ENCODE peak calls at places on chromosome 12, in six cellular contexts. One of them, this sample, is unnamed.

GRCh38 chr12:20269352-20270067 is 98.8 kb upstream of the PDE3A start:
- ATAC-seq in CD8-positive, alpha-beta T cell: no peak
- ATAC-seq in K562: no peak
- ATAC-seq in pancreas: no peak
- ATAC-seq in stimulated activated naive B cell treated with anti-CD40 and anti-IgM and Interleukin-4, amounts not matched to agents 10 μg/mL and 1 μg/mL and 100 μg/mL, for 72 hours: no peak
- ATAC-seq in IMR-90: no peak
- ATAC-seq in this sample: no peak

GRCh38 chr12:9120487-9121184 is 4.9 kb upstream of the A2M start:
- ATAC-seq in stimulated activated naive B cell treated with anti-CD40 and anti-IgM and Interleukin-4, amounts not matched to agents 10 μg/mL and 1 μg/mL and 100 μg/mL, for 72 hours: no peak
- ATAC-seq in CD8-positive, alpha-beta T cell: no peak
- ATAC-seq in pancreas: no peak
- ATAC-seq in IMR-90: no peak
- ATAC-seq in K562: no peak
- ATAC-seq in this sample: no peak

GRCh38 chr12:128830505-128830893 is 6.7 kb upstream of the SLC15A4 start:
- ATAC-seq in IMR-90: no peak
- ATAC-seq in CD8-positive, alpha-beta T cell: no peak
- ATAC-seq in pancreas: peak
- ATAC-seq in K562: no peak
- ATAC-seq in stimulated activated naive B cell treated with anti-CD40 and anti-IgM and Interleukin-4, amounts not matched to agents 10 μg/mL and 1 μg/mL and 100 μg/mL, for 72 hours: peak
- ATAC-seq in this sample: peak

GRCh38 chr12:124294686-124295315 is at the start of gene RFLNA:
- ATAC-seq in stimulated activated naive B cell treated with anti-CD40 and anti-IgM and Interleukin-4, amounts not matched to agents 10 μg/mL and 1 μg/mL and 100 μg/mL, for 72 hours: peak
- ATAC-seq in K562: peak
- ATAC-seq in pancreas: peak
- ATAC-seq in IMR-90: peak
- ATAC-seq in CD8-positive, alpha-beta T cell: no peak
- ATAC-seq in this sample: peak

GRCh38 chr12:103169-103981 is 36.8 kb downstream of the IQSEC3 start:
- ATAC-seq in IMR-90: no peak
- ATAC-seq in pancreas: no peak
- ATAC-seq in stimulated activated naive B cell treated with anti-CD40 and anti-IgM and Interleukin-4, amounts not matched to agents 10 μg/mL and 1 μg/mL and 100 μg/mL, for 72 hours: no peak
- ATAC-seq in K562: peak
- ATAC-seq in CD8-positive, alpha-beta T cell: peak
- ATAC-seq in this sample: no peak

GRCh38 chr12:100741084-100741711 is 53.4 kb upstream of the ANO4 start:
- ATAC-seq in CD8-positive, alpha-beta T cell: no peak
- ATAC-seq in K562: peak
- ATAC-seq in stimulated activated naive B cell treated with anti-CD40 and anti-IgM and Interleukin-4, amounts not matched to agents 10 μg/mL and 1 μg/mL and 100 μg/mL, for 72 hours: no peak
- ATAC-seq in pancreas: peak
- ATAC-seq in IMR-90: peak
- ATAC-seq in this sample: no peak

GRCh38 chr12:70367268-70368141 is 1.4 kb downstream of the KCNMB4 start:
- ATAC-seq in IMR-90: no peak
- ATAC-seq in CD8-positive, alpha-beta T cell: no peak
- ATAC-seq in stimulated activated naive B cell treated with anti-CD40 and anti-IgM and Interleukin-4, amounts not matched to agents 10 μg/mL and 1 μg/mL and 100 μg/mL, for 72 hours: no peak
- ATAC-seq in pancreas: peak
- ATAC-seq in K562: no peak
- ATAC-seq in this sample: no peak

GRCh38 chr12:116148844-116149243 is 128.6 kb downstream of the MED13L start:
- ATAC-seq in IMR-90: no peak
- ATAC-seq in stimulated activated naive B cell treated with anti-CD40 and anti-IgM and Interleukin-4, amounts not matched to agents 10 μg/mL and 1 μg/mL and 100 μg/mL, for 72 hours: peak
- ATAC-seq in K562: no peak
- ATAC-seq in CD8-positive, alpha-beta T cell: peak
- ATAC-seq in pancreas: peak
- ATAC-seq in this sample: no peak

GRCh38 chr12:96249196-96250118 is 55.3 kb downstream of the ELK3 start:
- ATAC-seq in pancreas: no peak
- ATAC-seq in IMR-90: peak
- ATAC-seq in CD8-positive, alpha-beta T cell: no peak
- ATAC-seq in stimulated activated naive B cell treated with anti-CD40 and anti-IgM and Interleukin-4, amounts not matched to agents 10 μg/mL and 1 μg/mL and 100 μg/mL, for 72 hours: no peak
- ATAC-seq in K562: peak
- ATAC-seq in this sample: no peak